ENCODE peak calls at places on chromosomes 7 and 10, in eight cellular contexts. K, P, D, O, I, H, T and L are unnamed samples.
A peak's percentile ranks its signal among the peaks of the same experiment; 100 is the strongest.

GRCh38 chr10:121578298-121578697 is 19.9 kb downstream of the FGFR2 start:
- DNase-seq in H (no peak), O (no peak), P (no peak), D (no peak), K (no peak), I (no peak), T (no peak), L (no peak)

GRCh38 chr7:105163718-105164117 is 149.7 kb downstream of the KMT2E start:
- DNase-seq in T (no peak), P (no peak), I (no peak), O (no peak), H (no peak), D (no peak), K (no peak), L (no peak)

GRCh38 chr7:7263297-7264230 is 81.2 kb downstream of the C1GALT1 start:
- DNase-seq in T (no peak), O (no peak), H (no peak), P (no peak), I (no peak), D (no peak), K (no peak), L (no peak)

GRCh38 chr7:135717686-135718085 is 10.3 kb downstream of the SLC13A4 start:
- DNase-seq in T (no peak), O (no peak), D (no peak), P (no peak), K (no peak), H (no peak), I (no peak), L (no peak)

GRCh38 chr7:24724451-24725190 is 32.6 kb downstream of the GSDME start:
- DNase-seq in O (no peak), K (no peak), T (no peak), H (no peak), D (no peak), P (no peak), I (no peak), L (no peak)

GRCh38 chr7:32890553-32891045 is 961 bp downstream of the KBTBD2 start:
- DNase-seq in D (peak; percentile 16), K (peak; percentile 46), I (no peak), O (peak; percentile 47), H (no peak), P (peak; percentile 62), T (no peak), L (no peak)

GRCh38 chr10:122498521-122498920 is 37.2 kb downstream of the HTRA1 start:
- DNase-seq in D (no peak), I (no peak), K (no peak), P (no peak), O (no peak), T (peak; percentile 11), H (no peak), L (no peak)

GRCh38 chr7:45086348-45087065 is 2.3 kb downstream of the NACAD start:
- DNase-seq in T (no peak), P (no peak), K (no peak), D (no peak), I (no peak), O (no peak), H (no peak), L (no peak)

GRCh38 chr7:94266278-94266677 is 128.4 kb upstream of the COL1A2 start:
- DNase-seq in I (no peak), P (no peak), T (no peak), D (peak; percentile 46), H (no peak), K (no peak), O (no peak), L (no peak)

GRCh38 chr10:13006037-13006436 is 4.5 kb upstream of the CCDC3 start:
- DNase-seq in O (no peak), I (no peak), H (no peak), P (no peak), T (no peak), K (no peak), D (no peak), L (no peak)

GRCh38 chr10:98378722-98379121 is 36.3 kb downstream of the PYROXD2 start:
- DNase-seq in H (peak; percentile 74), T (no peak), I (no peak), D (no peak), K (no peak), P (peak; percentile 61), O (no peak), L (no peak)

GRCh38 chr10:71429304-71429703 is 32.6 kb downstream of the CDH23 start:
- DNase-seq in O (no peak), K (no peak), T (peak; percentile 15), D (no peak), I (no peak), H (no peak), P (no peak), L (no peak)

GRCh38 chr10:104109908-104110662 is 11.9 kb upstream of the SFR1 start:
- DNase-seq in H (no peak), O (no peak), K (peak; percentile 40), P (peak; percentile 84), I (no peak), D (no peak), T (no peak), L (no peak)

GRCh38 chr10:102835007-102835482 is 2.2 kb downstream of the CYP17A1 start:
- DNase-seq in H (peak; percentile 59), K (peak; percentile 20), D (peak; percentile 80), I (peak; percentile 82), T (no peak), O (peak; percentile 86), P (peak; percentile 51), L (peak; percentile 71)

GRCh38 chr10:43610636-43611035 is 4.4 kb downstream of the ZNF485 start:
- DNase-seq in I (no peak), O (no peak), P (peak; percentile 39), T (no peak), K (no peak), H (no peak), D (no peak), L (no peak)

GRCh38 chr7:101390901-101391301 is 28.2 kb downstream of the COL26A1 start:
- DNase-seq in P (no peak), K (peak; percentile 60), D (no peak), T (no peak), H (no peak), I (no peak), O (peak; percentile 87), L (no peak)

GRCh38 chr10:60594476-60595051 is 183.7 kb upstream of the CDK1 start:
- DNase-seq in T (no peak), D (no peak), O (no peak), H (no peak), K (no peak), P (peak; percentile 28), I (no peak), L (no peak)

GRCh38 chr7:120740348-120740747 is 117.6 kb downstream of the TSPAN12 start:
- DNase-seq in H (no peak), T (no peak), I (no peak), D (no peak), P (peak; percentile 62), K (no peak), O (no peak), L (no peak)

GRCh38 chr7:86942995-86943394 is 116.5 kb downstream of the ELAPOR2 start:
- DNase-seq in D (no peak), K (no peak), H (no peak), P (no peak), T (no peak), I (no peak), O (no peak), L (no peak)

GRCh38 chr7:133235212-133235883 is 17.5 kb upstream of the EXOC4 start:
- DNase-seq in O (no peak), D (no peak), I (no peak), K (no peak), H (no peak), P (peak; percentile 46), T (no peak), L (no peak)

GRCh38 chr7:133233142-133233541 is 19.7 kb upstream of the EXOC4 start:
- DNase-seq in H (no peak), P (no peak), D (no peak), I (no peak), O (no peak), T (no peak), K (no peak), L (no peak)

GRCh38 chr7:133230591-133231194 is 22.2 kb upstream of the EXOC4 start:
- DNase-seq in O (peak; percentile 52), I (no peak), K (no peak), H (peak; percentile 15), D (peak; percentile 60), T (no peak), P (peak; percentile 76), L (no peak)
- TF ChIP-seq CTCF in O (peak; percentile 90), I (peak; percentile 70), K (peak; percentile 56), H (peak; percentile 81), D (peak; percentile 79), T (peak; percentile 56), P (peak; percentile 80), L (peak; percentile 74)

DNA sequence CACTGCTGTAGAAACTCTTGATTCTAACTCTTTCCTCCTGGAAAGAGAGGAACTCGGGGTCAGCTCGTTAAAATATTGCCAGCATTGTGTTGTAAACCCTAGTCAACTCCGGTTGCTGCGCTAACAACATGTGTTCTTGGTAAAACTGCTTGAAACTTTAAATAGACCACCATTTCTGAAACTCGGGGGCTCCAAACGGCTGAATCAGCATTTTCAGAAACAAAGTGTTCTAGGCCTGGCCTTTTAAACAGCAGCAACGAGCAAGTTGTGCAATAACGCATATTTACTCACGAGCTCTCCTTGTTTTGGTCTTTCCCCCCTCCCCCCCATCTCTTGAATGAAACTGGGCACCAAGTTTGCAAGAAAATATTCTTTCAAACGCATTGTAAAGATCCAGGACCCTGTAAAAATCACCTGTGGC is 9.2 kb upstream of the GRB10 start:
- DNase-seq in P (peak; percentile 54), O (no peak), T (no peak), H (no peak), D (peak; percentile 38), I (no peak), K (no peak), L (no peak)
- H3K4me3 ChIP-seq in P (peak overlapping the region; percentile 80), O (peak overlapping the region; percentile 60), T (peak overlapping the region; percentile 97), H (peak overlapping the region; percentile 78), D (peak overlapping the region; percentile 66), I (peak overlapping the region; percentile 79), K (no peak overlapping the region), L (peak overlapping the region; percentile 70)

DNA sequence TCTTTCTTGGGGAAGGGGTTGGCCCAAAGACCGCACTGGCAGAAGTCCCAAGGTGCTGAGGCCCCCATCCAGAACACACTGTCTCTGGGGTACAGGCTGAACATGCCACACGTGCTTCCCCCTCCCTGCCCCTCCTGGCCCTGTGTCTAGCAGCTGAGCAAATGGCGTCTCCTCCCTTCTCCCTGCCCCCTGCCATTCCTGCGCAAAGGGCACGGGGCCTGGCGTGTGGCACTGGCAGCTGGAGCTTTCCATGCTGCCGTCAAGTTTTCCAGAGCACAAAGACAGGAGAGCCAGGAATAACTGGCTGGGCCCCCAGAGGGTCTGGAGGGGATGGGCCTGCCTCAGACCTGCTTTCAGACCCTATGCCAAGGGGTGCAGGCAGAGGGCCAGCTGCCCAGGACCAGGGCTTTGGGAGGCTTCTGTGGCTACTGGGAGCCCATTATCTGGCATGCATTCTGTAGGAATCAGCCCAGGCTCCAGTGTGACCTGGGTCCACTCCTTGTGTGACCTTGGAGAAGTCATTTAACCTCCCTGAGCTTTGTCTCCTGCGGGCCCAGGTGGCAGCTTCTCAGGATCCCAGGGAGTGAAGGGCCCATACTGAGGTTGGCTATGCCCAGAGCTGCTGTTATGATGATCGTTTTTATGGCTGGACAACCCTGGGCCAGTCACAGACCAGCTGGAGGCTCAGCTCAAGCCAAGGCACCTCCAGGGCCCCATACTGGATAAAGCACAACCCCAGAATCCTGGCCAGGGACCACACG is 710 bp upstream of the LDB3 start:
- DNase-seq in T (no peak), K (no peak), O (no peak), D (peak; percentile 52), I (no peak), H (no peak), P (no peak), L (no peak)
- H3K27ac ChIP-seq in T (no peak overlapping the region), K (no peak overlapping the region), O (no peak overlapping the region), D (no peak overlapping the region), I (peak overlapping the region; percentile 92), H (peak overlapping the region; percentile 11), P (no peak overlapping the region), L (peak overlapping the region; percentile 11)

GRCh38 chr7:92833024-92833765 is 3.2 kb downstream of the CDK6 start:
- DNase-seq in T (peak; percentile 87), O (peak; percentile 90), K (no peak), H (no peak), I (peak; percentile 86), D (peak; percentile 90), P (peak; percentile 60), L (peak; percentile 92)
- TF ChIP-seq CTCF in T (peak; percentile 88), O (peak; percentile 82), K (peak; percentile 94), H (peak; percentile 72), I (peak; percentile 58), D (peak; percentile 94), P (peak; percentile 82), L (peak; percentile 84)